ENCODE peak calls at places on chromosomes 7 and 10, in four cellular contexts. I, T, N and Q are unnamed samples.

GRCh38 chr7:121282129-121282528 is 46.7 kb upstream of the WNT16 start:
- DNase-seq in I (no peak), T (no peak), N (no peak), Q (no peak)

GRCh38 chr10:70296406-70296899 is 12.6 kb upstream of the NPFFR1 start:
- DNase-seq in I (peak), T (peak), N (peak), Q (peak)

GRCh38 chr7:35424869-35425495 is 171.1 kb upstream of the TBX20 start:
- DNase-seq in I (peak), T (peak), N (peak), Q (peak)

GRCh38 chr7:41695661-41696322 is 7.1 kb downstream of the INHBA start:
- DNase-seq in I (no peak), T (peak), N (no peak), Q (no peak)

GRCh38 chr7:84060760-84061261 is 133.8 kb downstream of the SEMA3A start:
- DNase-seq in I (no peak), T (peak), N (no peak), Q (no peak)

GRCh38 chr10:178208-178607 is 43.0 kb downstream of the ZMYND11 start:
- DNase-seq in I (peak), T (peak), N (peak), Q (peak)

GRCh38 chr10:77351386-77351785 is 286.2 kb downstream of the KCNMA1 start:
- DNase-seq in I (no peak), T (no peak), N (no peak), Q (no peak)

GRCh38 chr10:31963598-31963980 is 35.0 kb upstream of the ARHGAP12 start:
- DNase-seq in I (no peak), T (no peak), N (no peak), Q (no peak)

GRCh38 chr7:45098983-45099839 is 10.4 kb upstream of the NACAD start:
- DNase-seq in I (no peak), T (no peak), N (peak), Q (no peak)

GRCh38 chr10:35643976-35644799 is 2.1 kb upstream of the FZD8 start:
- DNase-seq in I (no peak), T (no peak), N (no peak), Q (peak)

GRCh38 chr7:96591159-96591899 is 118.3 kb downstream of the SEM1 start:
- DNase-seq in I (no peak), T (no peak), N (no peak), Q (no peak)

GRCh38 chr7:148735967-148736366 is 37.3 kb downstream of the CUL1 start:
- DNase-seq in I (no peak), T (no peak), N (no peak), Q (no peak)

GRCh38 chr10:104666106-104666505 is 25.0 kb downstream of the SORCS3 start:
- DNase-seq in I (no peak), T (no peak), N (no peak), Q (no peak)

GRCh38 chr10:115968236-115968635 is 304.8 kb downstream of the GFRA1 start:
- DNase-seq in I (no peak), T (no peak), N (no peak), Q (no peak)

GRCh38 chr10:115969591-115969990 is 303.4 kb downstream of the GFRA1 start:
- DNase-seq in I (no peak), T (no peak), N (no peak), Q (no peak)

GRCh38 chr10:115963848-115964247 is 309.2 kb downstream of the GFRA1 start:
- DNase-seq in I (no peak), T (no peak), N (no peak), Q (peak)

DNA sequence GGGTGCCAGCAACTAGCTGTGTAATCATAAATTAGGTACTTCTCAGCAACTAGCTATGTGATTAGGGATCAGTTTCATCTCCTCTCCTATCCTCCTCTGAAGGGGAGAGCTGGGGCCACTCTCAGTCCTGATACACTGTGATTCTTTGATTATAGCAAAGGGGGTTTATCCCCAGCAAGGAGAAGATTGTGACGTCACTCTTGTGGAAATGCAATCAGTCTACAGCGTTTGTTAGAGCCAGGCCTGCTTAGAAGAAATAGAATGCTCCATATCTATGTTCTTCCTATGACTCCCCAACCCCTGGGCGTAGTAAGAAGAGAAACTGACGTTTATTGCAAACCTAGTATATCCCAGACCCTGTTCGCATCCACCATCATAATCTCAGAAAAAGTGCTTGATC is 308.2 kb downstream of the GFRA1 start:
- DNase-seq in I (no peak), T (no peak), N (no peak), Q (no peak)
- TF ChIP-seq MAX in I (no peak), T (no peak), N (no peak), Q (no peak)

GRCh38 chr10:125214283-125214570 is 53.9 kb upstream of the CTBP2 start:
- DNase-seq in I (no peak), T (no peak), N (no peak), Q (no peak)

GRCh38 chr10:125217986-125218675 is 57.8 kb upstream of the CTBP2 start:
- DNase-seq in I (peak), T (peak), N (peak), Q (peak)

GRCh38 chr10:125218967-125219366 is 58.6 kb upstream of the CTBP2 start:
- DNase-seq in I (no peak), T (no peak), N (no peak), Q (no peak)

GRCh38 chr10:125216309-125216708 is 55.9 kb upstream of the CTBP2 start:
- DNase-seq in I (no peak), T (no peak), N (no peak), Q (no peak)

DNA sequence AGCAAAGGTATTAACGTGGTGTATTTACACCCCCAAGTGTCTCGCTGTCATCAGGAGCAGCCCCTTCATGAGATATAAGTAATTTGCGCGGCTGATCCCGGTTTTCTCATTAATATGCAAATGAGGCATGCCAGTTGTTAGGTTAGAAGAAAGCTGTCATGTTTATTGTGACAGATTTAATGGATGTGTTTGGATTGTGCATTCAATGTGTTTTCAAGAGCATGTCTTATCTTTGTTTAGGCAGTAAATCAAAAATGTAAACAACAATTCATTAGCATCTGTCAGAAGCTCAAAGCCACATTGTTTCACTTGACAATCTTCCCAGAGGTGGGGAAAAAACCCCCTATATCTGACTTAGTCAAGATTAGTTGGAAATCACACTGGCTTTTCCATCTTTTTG is 56.5 kb upstream of the CTBP2 start:
- DNase-seq in I (no peak), T (no peak), N (no peak), Q (no peak)
- TF ChIP-seq POLR2A in I (no peak), T (no peak), N (no peak), Q (no peak)

DNA sequence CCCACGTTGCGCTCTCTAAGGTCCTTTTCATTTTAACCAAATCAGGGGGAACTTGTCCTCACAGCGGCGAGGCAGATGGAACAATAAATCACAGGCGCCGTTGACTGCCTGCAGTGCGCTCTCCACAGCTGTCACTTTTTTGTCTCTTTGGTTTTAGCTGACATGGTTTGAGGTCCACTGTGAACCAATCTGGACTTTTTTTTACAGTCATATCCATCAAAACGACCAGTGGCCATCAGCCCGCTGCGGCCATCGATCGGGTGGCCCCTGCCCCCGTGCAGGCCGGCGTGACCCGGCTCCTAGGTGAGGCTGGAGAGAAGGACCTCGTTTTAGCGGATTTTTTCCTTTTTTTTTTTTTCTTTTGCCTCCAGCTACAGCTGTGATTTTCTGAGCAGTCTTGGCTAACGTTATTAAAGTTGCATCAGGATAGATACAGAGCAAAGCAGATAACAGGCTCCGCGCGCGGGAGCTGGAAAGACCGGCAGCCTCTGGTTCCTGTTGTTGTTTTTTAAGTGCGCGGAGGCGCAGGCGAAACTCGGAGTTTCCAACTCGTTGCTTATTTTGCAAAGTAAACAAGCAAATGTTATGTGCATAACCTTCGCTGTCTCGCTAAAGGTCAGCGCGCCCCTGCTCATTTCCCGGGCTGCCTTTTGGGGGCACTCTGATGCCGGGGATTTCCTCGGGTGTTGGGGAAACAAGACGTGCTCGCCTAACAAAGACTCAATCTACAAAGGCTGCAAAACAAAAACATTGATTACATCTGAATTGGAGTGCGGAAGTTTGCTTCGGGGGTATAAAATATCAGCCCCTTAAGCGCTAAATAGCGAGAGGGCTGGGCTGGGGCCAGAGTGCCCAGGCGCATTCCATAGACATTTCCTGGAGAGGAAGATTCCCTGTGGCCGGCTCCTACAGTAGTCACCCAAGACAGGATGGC is 414.9 kb upstream of the MKI67 start:
- DNase-seq in I (no peak), T (no peak), N (no peak), Q (peak)
- TF ChIP-seq CTCF in I (no peak), T (no peak), N (no peak), Q (peak)

GRCh38 chr7:78232806-78233205 is 434.2 kb downstream of the PHTF2 start:
- DNase-seq in I (no peak), T (no peak), N (no peak), Q (no peak)
- TF ChIP-seq MAX in I (no peak), T (no peak), N (no peak), Q (no peak)